ENCODE peak calls at places on chromosomes 5 and 9, in four cellular contexts. One of them, this sample, is unnamed.

GRCh38 chr5:55308254-55308836 is 556 bp downstream of the MTREX start:
- DNase-seq in HCT116: no peak
- DNase-seq in H1: no peak
- DNase-seq in SK-N-SH: peak
- DNase-seq in this sample: peak

GRCh38 chr9:80382523-80382922 is 810.8 kb downstream of the TLE4 start:
- DNase-seq in SK-N-SH: no peak
- DNase-seq in H1: no peak
- DNase-seq in HCT116: no peak
- DNase-seq in this sample: no peak

GRCh38 chr5:108529381-108529780 is 147.5 kb upstream of the FBXL17 start:
- DNase-seq in H1: no peak
- DNase-seq in HCT116: no peak
- DNase-seq in SK-N-SH: no peak
- DNase-seq in this sample: no peak

GRCh38 chr5:13566903-13567339 is 377.6 kb downstream of the DNAH5 start:
- DNase-seq in H1: no peak
- DNase-seq in SK-N-SH: no peak
- DNase-seq in HCT116: no peak
- DNase-seq in this sample: no peak

GRCh38 chr9:1034271-1034670 is 15.9 kb upstream of the DMRT2 start:
- DNase-seq in HCT116: no peak
- DNase-seq in H1: no peak
- DNase-seq in SK-N-SH: no peak
- DNase-seq in this sample: no peak

GRCh38 chr5:103466494-103466893 is 96.1 kb downstream of the NUDT12 start:
- DNase-seq in HCT116: no peak
- DNase-seq in SK-N-SH: no peak
- DNase-seq in H1: no peak
- DNase-seq in this sample: no peak

GRCh38 chr9:95061916-95062600 is 255.5 kb downstream of the FANCC start:
- DNase-seq in H1: no peak
- DNase-seq in SK-N-SH: no peak
- DNase-seq in HCT116: no peak
- DNase-seq in this sample: no peak

GRCh38 chr5:91318727-91319126 is 64.4 kb downstream of the ARRDC3 start:
- DNase-seq in H1: no peak
- DNase-seq in HCT116: no peak
- DNase-seq in SK-N-SH: no peak
- DNase-seq in this sample: no peak

GRCh38 chr5:1506242-1507015 is 17.3 kb downstream of the LPCAT1 start:
- DNase-seq in H1: no peak
- DNase-seq in HCT116: no peak
- DNase-seq in SK-N-SH: no peak
- DNase-seq in this sample: no peak

GRCh38 chr9:2761424-2761823 is 44.1 kb downstream of the KCNV2 start:
- DNase-seq in H1: no peak
- DNase-seq in SK-N-SH: no peak
- DNase-seq in HCT116: no peak
- DNase-seq in this sample: no peak

GRCh38 chr9:2755285-2755684 is 38.0 kb downstream of the KCNV2 start:
- DNase-seq in HCT116: no peak
- DNase-seq in SK-N-SH: no peak
- DNase-seq in H1: no peak
- DNase-seq in this sample: no peak

GRCh38 chr9:2758162-2758950 is 41.0 kb downstream of the KCNV2 start:
- DNase-seq in H1: no peak
- DNase-seq in HCT116: no peak
- DNase-seq in SK-N-SH: no peak
- DNase-seq in this sample: no peak
- H3K4me2 ChIP-seq in H1: no peak
- H3K4me2 ChIP-seq in HCT116: no peak
- H3K4me2 ChIP-seq in SK-N-SH: no peak
- H3K4me2 ChIP-seq in this sample: no peak

GRCh38 chr9:16811987-16812685 is 58.3 kb downstream of the BNC2 start:
- DNase-seq in H1: no peak
- DNase-seq in SK-N-SH: no peak
- DNase-seq in HCT116: no peak
- DNase-seq in this sample: no peak
- TF ChIP-seq YY1 in H1: no peak
- TF ChIP-seq YY1 in SK-N-SH: no peak
- TF ChIP-seq YY1 in HCT116: no peak
- TF ChIP-seq YY1 in this sample: no peak

DNA sequence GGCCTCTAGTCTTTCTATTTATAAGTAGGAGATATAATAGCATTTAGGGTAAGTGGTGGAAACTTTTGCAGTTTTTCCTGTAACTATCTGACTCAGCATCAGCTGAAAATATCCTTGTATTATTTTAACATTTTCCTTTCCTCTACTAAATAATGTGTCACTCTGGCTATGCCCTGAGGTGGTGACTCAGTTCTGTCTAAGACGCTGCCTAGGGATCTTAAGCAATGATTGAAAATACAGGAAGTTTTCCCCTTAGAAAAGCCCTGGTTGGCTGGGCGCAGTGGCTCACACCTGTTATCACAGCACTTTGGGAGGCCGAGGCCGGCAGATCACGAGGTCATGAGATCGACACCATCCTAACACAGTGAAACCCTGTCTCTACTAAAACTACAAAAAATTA is 9.3 kb upstream of the EDIL3 start:
- DNase-seq in H1: no peak
- DNase-seq in SK-N-SH: no peak
- DNase-seq in HCT116: peak
- DNase-seq in this sample: no peak
- H3K4me2 ChIP-seq in H1: no peak
- H3K4me2 ChIP-seq in SK-N-SH: peak
- H3K4me2 ChIP-seq in HCT116: no peak
- H3K4me2 ChIP-seq in this sample: no peak

GRCh38 chr9:109319072-109319630 is 1.7 kb downstream of the EPB41L4B start:
- DNase-seq in H1: no peak
- DNase-seq in HCT116: no peak
- DNase-seq in SK-N-SH: peak
- DNase-seq in this sample: no peak
- TF ChIP-seq YY1 in H1: no peak
- TF ChIP-seq YY1 in HCT116: no peak
- TF ChIP-seq YY1 in SK-N-SH: no peak
- TF ChIP-seq YY1 in this sample: no peak

DNA sequence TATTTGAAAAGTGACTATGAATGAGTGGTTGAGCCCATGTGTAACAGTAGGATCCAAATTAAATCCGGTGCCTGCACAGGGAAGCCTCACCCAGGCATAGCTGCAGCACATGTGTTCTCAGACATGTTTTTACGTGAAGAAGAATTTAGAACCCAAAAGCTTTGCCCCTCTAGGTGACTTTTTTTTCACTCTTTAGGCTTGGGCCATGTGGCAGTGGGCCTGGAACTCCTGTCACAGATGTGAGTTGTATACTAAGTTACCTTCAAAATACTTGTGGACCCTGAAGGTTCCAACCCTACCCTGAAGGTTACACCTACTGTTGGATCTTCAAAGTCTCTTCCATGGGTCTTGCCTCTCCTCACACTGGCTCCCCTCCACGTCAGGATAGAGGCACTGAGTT is 146.6 kb downstream of the GAS1 start:
- DNase-seq in H1: no peak
- DNase-seq in HCT116: no peak
- DNase-seq in SK-N-SH: no peak
- DNase-seq in this sample: no peak
- H3K4me2 ChIP-seq in H1: no peak
- H3K4me2 ChIP-seq in HCT116: no peak
- H3K4me2 ChIP-seq in SK-N-SH: no peak
- H3K4me2 ChIP-seq in this sample: no peak

GRCh38 chr9:17967731-17968130 is 388.9 kb downstream of the SH3GL2 start:
- DNase-seq in SK-N-SH: no peak
- DNase-seq in H1: no peak
- DNase-seq in HCT116: no peak
- DNase-seq in this sample: no peak
- TF ChIP-seq YY1 in SK-N-SH: no peak
- TF ChIP-seq YY1 in H1: no peak
- TF ChIP-seq YY1 in HCT116: no peak
- TF ChIP-seq YY1 in this sample: no peak

DNA sequence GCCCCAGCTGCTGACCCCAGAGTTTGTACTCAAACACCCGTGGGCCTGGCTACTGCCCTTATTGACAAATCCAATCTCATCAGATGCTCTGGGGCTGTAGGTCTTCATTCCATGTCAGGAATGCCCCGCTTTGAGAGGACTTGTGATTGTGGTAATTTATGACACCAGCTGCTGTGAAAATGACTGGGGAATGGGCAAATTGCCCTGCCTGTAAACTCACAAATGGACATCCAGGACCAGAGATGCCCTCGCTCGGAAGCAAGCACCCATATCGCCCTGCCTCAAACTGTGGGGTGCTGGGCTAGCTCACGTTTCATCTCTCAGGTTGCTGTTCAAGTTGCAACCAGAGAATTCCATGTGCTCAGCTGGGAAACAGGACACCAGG is 225.9 kb upstream of the MAP3K1 start:
- DNase-seq in SK-N-SH: no peak
- DNase-seq in H1: no peak
- DNase-seq in HCT116: no peak
- DNase-seq in this sample: no peak
- H3K4me2 ChIP-seq in SK-N-SH: no peak
- H3K4me2 ChIP-seq in H1: no peak
- H3K4me2 ChIP-seq in HCT116: no peak
- H3K4me2 ChIP-seq in this sample: no peak

GRCh38 chr5:92687793-92688467 is 893.1 kb downstream of the NR2F1-AS1 start:
- DNase-seq in HCT116: peak
- DNase-seq in H1: peak
- DNase-seq in SK-N-SH: peak
- DNase-seq in this sample: peak
- TF ChIP-seq YY1 in HCT116: no peak
- TF ChIP-seq YY1 in H1: no peak
- TF ChIP-seq YY1 in SK-N-SH: no peak
- TF ChIP-seq YY1 in this sample: no peak

DNA sequence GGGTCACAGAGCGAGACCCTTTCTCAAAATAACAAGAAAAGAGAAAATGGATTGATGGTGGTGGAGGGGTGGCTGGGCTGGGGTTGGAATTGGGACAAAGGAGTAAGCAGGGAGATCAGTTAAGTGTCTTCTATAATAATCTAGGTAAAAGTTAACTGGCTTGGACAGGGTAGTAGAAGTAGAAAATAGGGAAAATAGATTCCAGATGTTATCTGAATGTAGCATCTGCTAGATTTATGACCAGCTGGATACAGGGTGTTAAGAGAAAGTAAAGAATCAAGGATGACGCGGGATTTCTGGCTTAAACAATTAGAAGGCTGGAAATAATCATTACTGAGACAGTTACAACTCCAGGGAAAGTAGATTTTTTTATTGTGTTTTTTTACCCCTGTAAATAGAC is 13.0 kb downstream of the PPP6C start:
- DNase-seq in HCT116: no peak
- DNase-seq in SK-N-SH: peak
- DNase-seq in H1: no peak
- DNase-seq in this sample: no peak
- H3K4me2 ChIP-seq in HCT116: no peak
- H3K4me2 ChIP-seq in SK-N-SH: no peak
- H3K4me2 ChIP-seq in H1: no peak
- H3K4me2 ChIP-seq in this sample: no peak

GRCh38 chr9:9847750-9848149 is 765.1 kb downstream of the PTPRD start:
- DNase-seq in H1: no peak
- DNase-seq in HCT116: no peak
- DNase-seq in SK-N-SH: no peak
- DNase-seq in this sample: no peak

GRCh38 chr9:9846538-9846937 is 766.3 kb downstream of the PTPRD start:
- DNase-seq in HCT116: no peak
- DNase-seq in H1: no peak
- DNase-seq in SK-N-SH: no peak
- DNase-seq in this sample: no peak
- TF ChIP-seq YY1 in HCT116: no peak
- TF ChIP-seq YY1 in H1: no peak
- TF ChIP-seq YY1 in SK-N-SH: no peak
- TF ChIP-seq YY1 in this sample: no peak

This sample was measured in HepG2.